ENCODE peak calls at places on chromosomes 6 and 20, in nine cellular contexts. U is lung; K is RCC 7860; D is GM23338; Z is astrocyte of the hippocampus; H is tibial artery; T is A549; G is aorta; V is stimulated activated CD8-positive, alpha-beta memory T cell treated with anti-CD3 and anti-CD28 coated beads, Interleukin-4, amount 100 ng/mL, for 4 hours. Y is an unnamed sample.

GRCh38 chr20:5056801-5057599 is 55.7 kb upstream of the SLC23A2 start:
- DNase-seq in U (peak; percentile 34), K (no peak), D (peak; percentile 64), Z (no peak), H (peak; percentile 77), T (peak; percentile 77), G (peak; percentile 86), V (peak; percentile 47), Y (no peak)

GRCh38 chr6:138432063-138432356 is 28.0 kb downstream of the HEBP2 start:
- DNase-seq in U (no peak), K (no peak), D (no peak), Z (no peak), H (no peak), T (no peak), G (no peak), V (no peak), Y (no peak)

GRCh38 chr20:37846573-37846972 is 56.4 kb upstream of the VSTM2L start:
- DNase-seq in U (no peak), K (no peak), D (peak; percentile 50), Z (no peak), H (no peak), T (no peak), G (no peak), V (no peak), Y (no peak)

GRCh38 chr6:140062042-140063041 is 687.9 kb upstream of the CITED2 start:
- DNase-seq in U (peak; percentile 31), K (peak; percentile 86), D (no peak), Z (peak; percentile 88), H (peak; percentile 68), T (peak; percentile 1), G (peak; percentile 58), V (no peak), Y (peak; percentile 85)

GRCh38 chr20:59137532-59137931 is 26.1 kb upstream of the ZNF831 start:
- DNase-seq in U (no peak), K (no peak), D (no peak), Z (no peak), H (no peak), T (no peak), G (no peak), V (no peak), Y (no peak)

GRCh38 chr6:147331401-147331800 is 127.2 kb downstream of the STXBP5 start:
- DNase-seq in U (no peak), K (no peak), D (no peak), Z (peak; percentile 69), H (no peak), T (no peak), G (no peak), V (no peak), Y (no peak)

GRCh38 chr20:4509825-4510522 is 211.7 kb upstream of the PRND start:
- DNase-seq in U (no peak), K (peak; percentile 44), D (no peak), Z (peak; percentile 29), H (no peak), T (no peak), G (no peak), V (no peak), Y (no peak)

GRCh38 chr6:100810015-100810414 is 71.1 kb downstream of the ASCC3 start:
- DNase-seq in U (no peak), K (no peak), D (no peak), Z (no peak), H (no peak), T (no peak), G (no peak), V (no peak), Y (no peak)

GRCh38 chr20:13865825-13866351 is 81.1 kb downstream of the NDUFAF5 start:
- DNase-seq in U (no peak), K (no peak), D (no peak), Z (peak; percentile 50), H (no peak), T (no peak), G (no peak), V (no peak), Y (no peak)

GRCh38 chr6:52417675-52418111 is 2.4 kb upstream of the EFHC1 start:
- DNase-seq in U (no peak), K (no peak), D (no peak), Z (peak; percentile 78), H (no peak), T (no peak), G (no peak), V (no peak), Y (peak; percentile 46)

GRCh38 chr6:21840428-21840827 is 246.9 kb downstream of the SOX4 start:
- DNase-seq in U (no peak), K (no peak), D (no peak), Z (no peak), H (no peak), T (no peak), G (no peak), V (no peak), Y (no peak)

GRCh38 chr6:63573899-63574553 is 1.7 kb downstream of the LOC128125822 start:
- DNase-seq in U (peak; percentile 51), K (peak; percentile 46), D (peak; percentile 84), Z (peak; percentile 76), H (no peak), T (no peak), G (no peak), V (peak; percentile 3), Y (no peak)

GRCh38 chr20:17796096-17796563 is 96.4 kb downstream of the BANF2 start:
- DNase-seq in U (peak; percentile 38), K (no peak), D (no peak), Z (no peak), H (peak; percentile 66), T (no peak), G (peak; percentile 73), V (no peak), Y (no peak)

GRCh38 chr6:158789115-158789917 is 29.9 kb downstream of the EZR start:
- DNase-seq in U (no peak), K (no peak), D (no peak), Z (no peak), H (no peak), T (no peak), G (no peak), V (peak; percentile 18), Y (no peak)

GRCh38 chr6:93678841-93679454 is 259.6 kb upstream of the EPHA7 start:
- DNase-seq in U (no peak), K (no peak), D (no peak), Z (peak; percentile 57), H (no peak), T (no peak), G (no peak), V (no peak), Y (no peak)

GRCh38 chr6:131015630-131016263 is 47.3 kb downstream of the EPB41L2 start:
- DNase-seq in U (no peak), K (no peak), D (no peak), Z (peak; percentile 70), H (no peak), T (no peak), G (no peak), V (no peak), Y (no peak)

GRCh38 chr6:131182991-131183425 is 47.7 kb downstream of the AKAP7 start:
- DNase-seq in U (no peak), K (no peak), D (peak; percentile 82), Z (peak; percentile 52), H (no peak), T (peak; percentile 6), G (no peak), V (no peak), Y (no peak)

GRCh38 chr20:18252597-18253451 is 35.5 kb upstream of the ZNF133 start:
- DNase-seq in U (peak; percentile 61), K (peak; percentile 93), D (no peak), Z (peak; percentile 83), H (no peak), T (peak; percentile 79), G (no peak), V (no peak), Y (no peak)

GRCh38 chr20:60266184-60266823 is 308.1 kb downstream of the CDH26 start:
- DNase-seq in U (no peak), K (no peak), D (no peak), Z (no peak), H (no peak), T (no peak), G (no peak), V (no peak), Y (no peak)

GRCh38 chr6:144493035-144493910 is 208.1 kb downstream of the UTRN start:
- DNase-seq in U (no peak), K (no peak), D (no peak), Z (peak; percentile 73), H (no peak), T (no peak), G (no peak), V (no peak), Y (no peak)

GRCh38 chr20:33897313-33897912 is 86.3 kb downstream of the CHMP4B start:
- DNase-seq in U (no peak), K (no peak), D (no peak), Z (no peak), H (no peak), T (no peak), G (no peak), V (no peak), Y (no peak)

GRCh38 chr20:8720089-8720488 is 348.8 kb upstream of the PLCB4 start:
- DNase-seq in U (no peak), K (no peak), D (no peak), Z (no peak), H (no peak), T (no peak), G (no peak), V (no peak), Y (no peak)

GRCh38 chr6:79045966-79046365 is 32.1 kb downstream of the PHIP start:
- DNase-seq in U (no peak), K (no peak), D (no peak), Z (no peak), H (no peak), T (no peak), G (no peak), V (no peak), Y (no peak)

GRCh38 chr6:11754625-11755289 is 23.8 kb downstream of the ADTRP start:
- DNase-seq in U (no peak), K (peak; percentile 44), D (no peak), Z (no peak), H (peak; percentile 56), T (no peak), G (no peak), V (no peak), Y (no peak)

GRCh38 chr6:154721460-154721859 is 11.8 kb upstream of the SCAF8 start:
- DNase-seq in U (no peak), K (peak; percentile 92), D (no peak), Z (peak; percentile 95), H (no peak), T (no peak), G (no peak), V (no peak), Y (peak; percentile 61)

GRCh38 chr6:111952821-111953535 is 79.7 kb upstream of the FYN start:
- DNase-seq in U (no peak), K (no peak), D (no peak), Z (no peak), H (no peak), T (peak; percentile 1), G (no peak), V (no peak), Y (no peak)

GRCh38 chr6:111625511-111626331 is 20.0 kb upstream of the TRAF3IP2 start:
- DNase-seq in U (no peak), K (no peak), D (no peak), Z (peak; percentile 75), H (peak; percentile 56), T (no peak), G (peak; percentile 74), V (no peak), Y (peak; percentile 23)

GRCh38 chr6:144062757-144063156 is 32.6 kb downstream of the SF3B5 start:
- DNase-seq in U (no peak), K (no peak), D (no peak), Z (no peak), H (no peak), T (no peak), G (no peak), V (no peak), Y (no peak)

GRCh38 chr6:37525460-37526357 is 26.0 kb upstream of the CCDC167 start:
- DNase-seq in U (no peak), K (no peak), D (peak; percentile 81), Z (peak; percentile 59), H (no peak), T (no peak), G (no peak), V (no peak), Y (no peak)

GRCh38 chr6:134529921-134530320 is 212.0 kb upstream of the SGK1 start:
- DNase-seq in U (no peak), K (no peak), D (no peak), Z (peak; percentile 33), H (no peak), T (peak; percentile 28), G (no peak), V (no peak), Y (no peak)

GRCh38 chr20:63155266-63156165 is 60.4 kb downstream of the YTHDF1 start:
- DNase-seq in U (no peak), K (no peak), D (no peak), Z (no peak), H (no peak), T (no peak), G (peak; percentile 17), V (no peak), Y (no peak)

Y was measured in amniotic stem cell.